ENCODE peak calls at places on chromosome 21, in seven cellular contexts. One of them, this sample, is unnamed.

GRCh38 chr21:39384674-39385298 is 35.9 kb upstream of the HMGN1 start:
- DNase-seq in cardiac fibroblast: no peak
- DNase-seq in HFF-Myc: no peak
- DNase-seq in brain microvascular endothelial cell: peak; percentile 5
- DNase-seq in heart right ventricle: no peak
- DNase-seq in AG10803: no peak
- DNase-seq in OCI-LY7: no peak
- DNase-seq in this sample: no peak

GRCh38 chr21:25640671-25641292 is 1.7 kb downstream of the JAM2 start:
- DNase-seq in HFF-Myc: no peak
- DNase-seq in heart right ventricle: no peak
- DNase-seq in cardiac fibroblast: no peak
- DNase-seq in OCI-LY7: no peak
- DNase-seq in brain microvascular endothelial cell: no peak
- DNase-seq in AG10803: no peak
- DNase-seq in this sample: no peak

GRCh38 chr21:31558839-31559367 is 100.6 kb upstream of the SOD1 start:
- DNase-seq in HFF-Myc: peak; percentile 29
- DNase-seq in AG10803: peak; percentile 55
- DNase-seq in heart right ventricle: peak; percentile 86
- DNase-seq in cardiac fibroblast: peak; percentile 87
- DNase-seq in brain microvascular endothelial cell: peak; percentile 96
- DNase-seq in OCI-LY7: peak; percentile 97
- DNase-seq in this sample: peak; percentile 86

GRCh38 chr21:45304945-45305344 is 17.2 kb upstream of the POFUT2 start:
- DNase-seq in cardiac fibroblast: no peak
- DNase-seq in brain microvascular endothelial cell: no peak
- DNase-seq in OCI-LY7: no peak
- DNase-seq in heart right ventricle: peak; percentile 9
- DNase-seq in HFF-Myc: no peak
- DNase-seq in AG10803: no peak
- DNase-seq in this sample: peak; percentile 88

GRCh38 chr21:37862536-37862935 is 53.7 kb downstream of the KCNJ6 start:
- DNase-seq in cardiac fibroblast: peak; percentile 54
- DNase-seq in OCI-LY7: peak; percentile 14
- DNase-seq in brain microvascular endothelial cell: peak; percentile 38
- DNase-seq in heart right ventricle: no peak
- DNase-seq in HFF-Myc: no peak
- DNase-seq in AG10803: no peak
- DNase-seq in this sample: no peak

GRCh38 chr21:23131177-23131576 is 2133.0 kb downstream of the NCAM2 start:
- DNase-seq in heart right ventricle: no peak
- DNase-seq in brain microvascular endothelial cell: no peak
- DNase-seq in cardiac fibroblast: no peak
- DNase-seq in AG10803: no peak
- DNase-seq in OCI-LY7: no peak
- DNase-seq in HFF-Myc: no peak
- DNase-seq in this sample: no peak

GRCh38 chr21:26115346-26115745 is 55.2 kb downstream of the APP start:
- DNase-seq in HFF-Myc: peak; percentile 79
- DNase-seq in cardiac fibroblast: peak; percentile 51
- DNase-seq in heart right ventricle: no peak
- DNase-seq in OCI-LY7: no peak
- DNase-seq in AG10803: no peak
- DNase-seq in brain microvascular endothelial cell: no peak
- DNase-seq in this sample: no peak

GRCh38 chr21:44677881-44678280 is 4.1 kb downstream of the KRTAP12-1 start:
- DNase-seq in cardiac fibroblast: no peak
- DNase-seq in heart right ventricle: no peak
- DNase-seq in brain microvascular endothelial cell: no peak
- DNase-seq in OCI-LY7: no peak
- DNase-seq in AG10803: no peak
- DNase-seq in HFF-Myc: no peak
- DNase-seq in this sample: no peak

GRCh38 chr21:35196128-35196527 is 147.0 kb upstream of the RUNX1 start:
- DNase-seq in AG10803: no peak
- DNase-seq in heart right ventricle: no peak
- DNase-seq in cardiac fibroblast: no peak
- DNase-seq in OCI-LY7: no peak
- DNase-seq in HFF-Myc: no peak
- DNase-seq in brain microvascular endothelial cell: no peak
- DNase-seq in this sample: no peak

GRCh38 chr21:45420061-45420521 is 15.1 kb downstream of the COL18A1 start:
- DNase-seq in HFF-Myc: no peak
- DNase-seq in AG10803: no peak
- DNase-seq in brain microvascular endothelial cell: no peak
- DNase-seq in OCI-LY7: no peak
- DNase-seq in heart right ventricle: peak; percentile 66
- DNase-seq in cardiac fibroblast: no peak
- DNase-seq in this sample: peak; percentile 82

GRCh38 chr21:36463204-36463603 is 16.7 kb downstream of the CLDN14 start:
- DNase-seq in heart right ventricle: no peak
- DNase-seq in cardiac fibroblast: no peak
- DNase-seq in brain microvascular endothelial cell: no peak
- DNase-seq in HFF-Myc: no peak
- DNase-seq in OCI-LY7: no peak
- DNase-seq in AG10803: no peak
- DNase-seq in this sample: no peak
- TF ChIP-seq CTCF in heart right ventricle: no peak
- TF ChIP-seq CTCF in cardiac fibroblast: no peak
- TF ChIP-seq CTCF in brain microvascular endothelial cell: no peak
- TF ChIP-seq CTCF in HFF-Myc: no peak
- TF ChIP-seq CTCF in OCI-LY7: no peak
- TF ChIP-seq CTCF in AG10803: no peak
- TF ChIP-seq CTCF in this sample: no peak

DNA sequence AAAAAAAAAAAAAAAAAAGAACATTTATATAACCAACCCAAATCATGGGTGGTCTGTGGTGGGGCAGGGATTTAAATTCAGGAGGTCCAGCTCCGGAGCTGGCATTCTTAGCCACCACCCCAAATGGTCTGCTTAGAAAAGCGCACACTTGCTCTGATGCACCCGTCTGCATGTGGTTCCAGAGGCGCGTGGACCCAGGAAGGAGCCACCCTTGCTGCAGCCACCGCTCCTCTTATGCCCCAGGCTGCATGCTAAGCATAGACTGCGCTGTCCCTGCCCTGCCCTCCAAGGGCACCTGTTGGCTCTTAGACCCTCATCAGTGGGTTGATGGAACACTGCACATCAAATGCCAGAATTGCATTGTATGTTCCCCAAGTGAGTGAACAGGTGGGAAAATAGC is 41.4 kb downstream of the ATP5PO start:
- DNase-seq in AG10803: no peak
- DNase-seq in brain microvascular endothelial cell: no peak
- DNase-seq in HFF-Myc: no peak
- DNase-seq in heart right ventricle: no peak
- DNase-seq in cardiac fibroblast: no peak
- DNase-seq in OCI-LY7: no peak
- DNase-seq in this sample: no peak
- H3K4me3 ChIP-seq in AG10803: no peak overlapping the region
- H3K4me3 ChIP-seq in brain microvascular endothelial cell: no peak overlapping the region
- H3K4me3 ChIP-seq in HFF-Myc: no peak overlapping the region
- H3K4me3 ChIP-seq in heart right ventricle: no peak overlapping the region
- H3K4me3 ChIP-seq in cardiac fibroblast: no peak overlapping the region
- H3K4me3 ChIP-seq in OCI-LY7: no peak overlapping the region
- H3K4me3 ChIP-seq in this sample: no peak overlapping the region

GRCh38 chr21:36540700-36541099 is 60.8 kb upstream of the CLDN14 start:
- DNase-seq in AG10803: no peak
- DNase-seq in OCI-LY7: no peak
- DNase-seq in brain microvascular endothelial cell: no peak
- DNase-seq in cardiac fibroblast: no peak
- DNase-seq in HFF-Myc: no peak
- DNase-seq in heart right ventricle: no peak
- DNase-seq in this sample: no peak

GRCh38 chr21:36541721-36542139 is 61.8 kb upstream of the CLDN14 start:
- DNase-seq in cardiac fibroblast: no peak
- DNase-seq in OCI-LY7: no peak
- DNase-seq in AG10803: no peak
- DNase-seq in heart right ventricle: no peak
- DNase-seq in brain microvascular endothelial cell: no peak
- DNase-seq in HFF-Myc: no peak
- DNase-seq in this sample: no peak

GRCh38 chr21:36544545-36544944 is 64.6 kb upstream of the CLDN14 start:
- DNase-seq in brain microvascular endothelial cell: no peak
- DNase-seq in OCI-LY7: no peak
- DNase-seq in heart right ventricle: no peak
- DNase-seq in AG10803: no peak
- DNase-seq in HFF-Myc: no peak
- DNase-seq in cardiac fibroblast: no peak
- DNase-seq in this sample: no peak

GRCh38 chr21:36543924-36544323 is 64.0 kb upstream of the CLDN14 start:
- DNase-seq in heart right ventricle: no peak
- DNase-seq in AG10803: no peak
- DNase-seq in HFF-Myc: no peak
- DNase-seq in brain microvascular endothelial cell: no peak
- DNase-seq in cardiac fibroblast: no peak
- DNase-seq in OCI-LY7: no peak
- DNase-seq in this sample: no peak

GRCh38 chr21:36542312-36543101 is 62.6 kb upstream of the CLDN14 start:
- DNase-seq in AG10803: no peak
- DNase-seq in heart right ventricle: no peak
- DNase-seq in OCI-LY7: peak; percentile 80
- DNase-seq in HFF-Myc: no peak
- DNase-seq in brain microvascular endothelial cell: no peak
- DNase-seq in cardiac fibroblast: no peak
- DNase-seq in this sample: no peak
- TF ChIP-seq CTCF in AG10803: no peak
- TF ChIP-seq CTCF in heart right ventricle: no peak
- TF ChIP-seq CTCF in OCI-LY7: peak; percentile 73
- TF ChIP-seq CTCF in HFF-Myc: no peak
- TF ChIP-seq CTCF in brain microvascular endothelial cell: no peak
- TF ChIP-seq CTCF in cardiac fibroblast: no peak
- TF ChIP-seq CTCF in this sample: peak; percentile 15

DNA sequence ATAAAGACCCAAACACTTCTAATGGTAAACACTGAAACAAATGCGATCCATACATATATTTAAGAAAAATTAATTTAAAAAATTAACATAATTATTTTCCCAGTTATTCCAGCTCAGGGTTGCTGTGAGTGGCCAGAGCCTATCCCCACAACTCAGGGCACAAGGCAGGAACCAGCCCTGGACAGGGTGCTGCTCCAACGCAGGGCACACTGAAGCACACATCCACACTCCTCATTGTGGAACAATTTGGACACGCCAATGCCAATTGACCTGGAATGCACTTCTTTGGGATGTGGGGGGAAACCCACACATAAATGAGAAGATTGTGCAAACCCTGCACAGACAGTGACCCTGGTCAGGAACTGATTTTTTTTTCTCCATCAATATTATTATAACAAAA is 23.4 kb downstream of the SAMSN1 start:
- DNase-seq in heart right ventricle: no peak
- DNase-seq in AG10803: no peak
- DNase-seq in OCI-LY7: no peak
- DNase-seq in brain microvascular endothelial cell: no peak
- DNase-seq in HFF-Myc: no peak
- DNase-seq in cardiac fibroblast: no peak
- DNase-seq in this sample: no peak
- H3K4me3 ChIP-seq in heart right ventricle: no peak overlapping the region
- H3K4me3 ChIP-seq in AG10803: no peak overlapping the region
- H3K4me3 ChIP-seq in OCI-LY7: no peak overlapping the region
- H3K4me3 ChIP-seq in brain microvascular endothelial cell: no peak overlapping the region
- H3K4me3 ChIP-seq in HFF-Myc: no peak overlapping the region
- H3K4me3 ChIP-seq in cardiac fibroblast: no peak overlapping the region
- H3K4me3 ChIP-seq in this sample: no peak overlapping the region

DNA sequence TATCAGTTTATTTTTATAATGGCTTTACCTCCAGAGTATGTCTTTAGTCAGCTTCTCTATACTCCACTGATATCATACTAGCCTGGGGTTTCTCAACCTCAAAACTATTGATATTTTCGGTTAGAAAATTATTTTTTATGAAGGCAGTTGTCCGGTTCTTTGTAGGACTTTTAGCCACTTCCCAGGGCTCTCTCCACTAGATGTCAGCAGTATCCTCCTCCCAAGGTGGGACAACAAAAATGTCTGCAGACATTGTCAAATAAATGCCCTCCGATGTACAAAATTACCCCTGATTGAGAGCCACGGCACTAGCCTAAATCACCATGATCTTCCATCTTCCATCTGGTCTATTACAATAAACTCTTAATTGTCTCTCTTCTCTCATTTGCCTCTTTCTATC is 4.1 kb upstream of the GRIK1 start:
- DNase-seq in brain microvascular endothelial cell: no peak
- DNase-seq in heart right ventricle: no peak
- DNase-seq in HFF-Myc: no peak
- DNase-seq in OCI-LY7: no peak
- DNase-seq in AG10803: no peak
- DNase-seq in cardiac fibroblast: no peak
- DNase-seq in this sample: no peak
- TF ChIP-seq CTCF in brain microvascular endothelial cell: peak; percentile 62
- TF ChIP-seq CTCF in heart right ventricle: peak; percentile 51
- TF ChIP-seq CTCF in HFF-Myc: peak; percentile 11
- TF ChIP-seq CTCF in OCI-LY7: peak; percentile 37
- TF ChIP-seq CTCF in AG10803: no peak
- TF ChIP-seq CTCF in cardiac fibroblast: no peak
- TF ChIP-seq CTCF in this sample: peak; percentile 43

This sample was measured in retinal pigment epithelial cell.